ENCODE peak calls at places on chromosomes 5 and 9, in ten cellular contexts. C, G, Y, Z, X, R, D, H, U and B are unnamed samples.

GRCh38 chr9:79567671-79568098 is 4.1 kb upstream of the TLE4 start:
- DNase-seq in R (no peak), Y (no peak), G (no peak), D (no peak), Z (no peak), C (no peak), U (no peak), H (no peak), X (no peak), B (no peak)

GRCh38 chr5:16539169-16539666 is 73.6 kb upstream of the ZNF622 start:
- DNase-seq in X (no peak), U (no peak), R (peak), C (peak), D (peak), Y (no peak), Z (peak), G (peak), H (no peak), B (no peak)

GRCh38 chr9:70602364-70603019 is 188.0 kb upstream of the KLF9 start:
- DNase-seq in C (peak), G (peak), H (no peak), Y (peak), D (peak), R (peak), X (peak), Z (peak), U (peak), B (peak)

GRCh38 chr5:166354277-166354676 is 1937.2 kb upstream of the WWC1 start:
- DNase-seq in C (no peak), R (no peak), X (no peak), G (no peak), U (no peak), Z (no peak), H (no peak), Y (no peak), D (no peak), B (no peak)

GRCh38 chr9:14186096-14186495 is 127.8 kb downstream of the NFIB start:
- DNase-seq in G (no peak), Y (no peak), X (no peak), Z (no peak), C (no peak), D (no peak), R (no peak), U (no peak), H (no peak), B (no peak)

GRCh38 chr5:176823076-176823481 is 12.7 kb downstream of the UNC5A start:
- DNase-seq in Y (no peak), R (no peak), X (no peak), D (no peak), Z (no peak), C (no peak), U (no peak), G (no peak), H (no peak), B (no peak)

GRCh38 chr9:136084191-136084944 is 10.7 kb downstream of the NACC2 start:
- DNase-seq in Y (no peak), R (no peak), C (no peak), X (no peak), Z (no peak), H (no peak), G (no peak), U (no peak), D (no peak), B (no peak)

GRCh38 chr5:177378884-177379883 is 5.0 kb upstream of the SLC34A1 start:
- DNase-seq in U (no peak), C (no peak), Y (peak), X (no peak), R (peak), G (peak), H (no peak), Z (no peak), D (peak), B (no peak)

GRCh38 chr9:126036881-126037291 is 289.7 kb downstream of the PBX3 start:
- DNase-seq in C (no peak), Z (no peak), D (peak), U (no peak), Y (no peak), G (no peak), R (peak), H (no peak), X (no peak), B (no peak)

GRCh38 chr9:137717776-137718327 is 99.0 kb downstream of the EHMT1 start:
- DNase-seq in Y (no peak), D (no peak), R (no peak), U (no peak), H (no peak), Z (no peak), G (no peak), C (no peak), X (no peak), B (no peak)

GRCh38 chr5:103235891-103236290 is 22.7 kb upstream of the MACIR start:
- DNase-seq in Y (no peak), H (no peak), X (no peak), U (no peak), R (no peak), G (no peak), D (no peak), Z (no peak), C (no peak), B (no peak)

GRCh38 chr9:90857103-90857502 is 55.5 kb downstream of the SYK start:
- DNase-seq in Z (no peak), R (no peak), Y (no peak), D (no peak), X (no peak), G (no peak), C (no peak), U (no peak), H (no peak), B (no peak)

GRCh38 chr9:121118266-121118665 is 43.5 kb downstream of the CNTRL start:
- DNase-seq in Z (no peak), Y (no peak), C (no peak), D (no peak), H (no peak), U (no peak), R (no peak), X (no peak), G (no peak), B (no peak)

GRCh38 chr5:149380466-149381121 is 1.5 kb upstream of the IL17B start:
- DNase-seq in C (no peak), H (no peak), D (no peak), G (no peak), Z (no peak), Y (no peak), R (no peak), X (no peak), U (no peak), B (no peak)

GRCh38 chr9:130124471-130124870 is 47.7 kb upstream of the NCS1 start:
- DNase-seq in U (no peak), C (no peak), Y (no peak), X (no peak), G (no peak), Z (no peak), H (no peak), R (no peak), D (no peak), B (no peak)

GRCh38 chr5:150211156-150212030 is 21.5 kb downstream of the SLC6A7 start:
- DNase-seq in D (no peak), Y (no peak), G (no peak), R (no peak), H (no peak), X (no peak), U (no peak), Z (no peak), C (no peak), B (no peak)

GRCh38 chr9:121362813-121363585 is 7.1 kb downstream of the STOM start:
- DNase-seq in R (peak), Z (no peak), G (peak), H (no peak), D (peak), C (no peak), U (no peak), Y (no peak), X (no peak), B (no peak)

GRCh38 chr5:149071216-149071615 is 8.4 kb upstream of the SH3TC2 start:
- DNase-seq in Z (no peak), C (no peak), D (no peak), H (no peak), G (no peak), X (no peak), U (no peak), Y (no peak), R (no peak), B (no peak)

GRCh38 chr5:72137826-72138409 is 30.6 kb downstream of the MAP1B start:
- DNase-seq in Y (no peak), Z (no peak), R (no peak), U (no peak), G (peak), D (no peak), C (no peak), X (no peak), H (no peak), B (no peak)

GRCh38 chr5:35626108-35626507 is 8.4 kb downstream of the SPEF2 start:
- DNase-seq in C (no peak), U (no peak), Z (no peak), H (no peak), Y (no peak), R (no peak), D (no peak), G (no peak), X (no peak), B (no peak)

GRCh38 chr9:130938652-130939404 is at the start of gene FIBCD1:
- DNase-seq in Z (no peak), Y (no peak), G (peak), X (no peak), H (peak), C (no peak), R (no peak), D (peak), U (peak), B (no peak)

GRCh38 chr5:64384761-64385160 is 121.1 kb upstream of the RGS7BP start:
- DNase-seq in D (peak), U (no peak), C (no peak), Z (no peak), H (no peak), G (no peak), R (peak), Y (no peak), X (no peak), B (no peak)

GRCh38 chr9:78298046-78298511 is 1.2 kb downstream of the PSAT1 start:
- DNase-seq in H (no peak), Z (no peak), Y (no peak), X (no peak), D (no peak), C (no peak), R (no peak), G (no peak), U (no peak), B (no peak)

GRCh38 chr5:6943749-6944148 is 230.5 kb downstream of the TENT4A start:
- DNase-seq in H (no peak), R (no peak), X (no peak), U (no peak), G (no peak), C (no peak), D (no peak), Z (no peak), Y (no peak), B (no peak)

GRCh38 chr5:64635056-64635686 is 55.1 kb upstream of the SHISAL2B start:
- DNase-seq in R (peak), D (peak), Y (no peak), G (peak), U (no peak), Z (no peak), X (no peak), H (no peak), C (no peak), B (no peak)

GRCh38 chr9:68841292-68842052 is 136.4 kb downstream of the PIP5K1B start:
- DNase-seq in Z (no peak), C (no peak), X (no peak), H (no peak), D (no peak), G (no peak), R (no peak), U (no peak), Y (no peak), B (no peak)

GRCh38 chr5:115686692-115687054 is 60.8 kb upstream of the TMED7 start:
- DNase-seq in Y (no peak), Z (no peak), G (no peak), U (no peak), X (no peak), D (no peak), H (no peak), R (no peak), C (no peak), B (no peak)

GRCh38 chr9:16727452-16728127 is 142.9 kb downstream of the BNC2 start:
- DNase-seq in X (no peak), H (no peak), G (peak), Y (no peak), R (peak), C (no peak), U (no peak), Z (no peak), D (peak), B (no peak)

GRCh38 chr9:82354260-82354659 is 365.7 kb downstream of the SPATA31D1 start:
- DNase-seq in G (peak), Z (no peak), D (peak), C (no peak), H (no peak), Y (no peak), X (no peak), U (no peak), R (peak), B (no peak)

GRCh38 chr9:136808075-136808780 is 480 bp downstream of the RABL6 start:
- DNase-seq in X (peak), G (no peak), U (peak), C (peak), H (no peak), Y (no peak), D (peak), Z (no peak), R (no peak), B (peak)

GRCh38 chr5:91963166-91963565 is 580.0 kb upstream of the ARRDC3 start:
- DNase-seq in G (no peak), Z (no peak), X (no peak), C (no peak), D (no peak), H (no peak), Y (no peak), U (no peak), R (no peak), B (no peak)

GRCh38 chr5:6728011-6728794 is 15.0 kb downstream of the TENT4A start:
- DNase-seq in R (no peak), G (no peak), H (peak), Y (no peak), Z (no peak), U (no peak), C (no peak), D (no peak), X (no peak), B (no peak)

GRCh38 chr5:43627028-43627427 is 24.0 kb downstream of the NNT start:
- DNase-seq in C (no peak), U (no peak), H (no peak), Y (no peak), G (peak), D (peak), X (no peak), Z (peak), R (peak), B (no peak)

GRCh38 chr9:14349141-14349817 is 35.3 kb upstream of the NFIB start:
- DNase-seq in C (no peak), Z (no peak), U (no peak), D (peak), Y (no peak), X (no peak), G (no peak), R (peak), H (no peak), B (no peak)

GRCh38 chr9:20319641-20320337 is 302.5 kb downstream of the MLLT3 start:
- DNase-seq in H (no peak), D (peak), X (no peak), R (peak), Y (peak), Z (no peak), G (peak), U (peak), C (no peak), B (peak)

GRCh38 chr5:122741681-122742080 is 33.2 kb upstream of the SNX2 start:
- DNase-seq in H (no peak), Z (no peak), X (no peak), Y (no peak), D (no peak), R (no peak), G (no peak), C (no peak), U (no peak), B (no peak)